ENCODE peak calls at places on chromosome 11, in ten cellular contexts. D is amniotic stem cell; Z is H9; K is T47D; G is EL; L is head of caudate nucleus; B is IMR-90; A is CD8-positive, alpha-beta memory T cell; M is stimulated activated CD8-positive, alpha-beta memory T cell treated with anti-CD3 and anti-CD28 coated beads, Interleukin-4, amount 100 ng/mL, for 1 hour; V is naive thymus-derived CD8-positive, alpha-beta T cell. U is an unnamed sample.

GRCh38 chr11:12696911-12697581 is 22.8 kb downstream of the TEAD1 start:
- DNase-seq in L (no peak), B (no peak), D (no peak), G (no peak), K (peak), Z (no peak), A (no peak), M (no peak), V (no peak), U (peak)

GRCh38 chr11:76614471-76615183 is 55.9 kb downstream of the LRRC32 start:
- DNase-seq in A (no peak), M (no peak), D (no peak), K (no peak), L (no peak), G (no peak), Z (no peak), V (no peak), B (no peak), U (no peak)

GRCh38 chr11:119641991-119642745 is 86.8 kb downstream of the NECTIN1 start:
- DNase-seq in D (no peak), Z (no peak), L (no peak), K (peak), V (no peak), G (peak), B (peak), M (no peak), A (no peak), U (no peak)

GRCh38 chr11:2942872-2943710 is 13.9 kb upstream of the PHLDA2 start:
- DNase-seq in G (no peak), D (no peak), M (no peak), B (no peak), A (no peak), V (no peak), K (no peak), L (no peak), Z (no peak), U (no peak)

GRCh38 chr11:128914216-128915147 is 23.3 kb downstream of the KCNJ5 start:
- DNase-seq in A (no peak), D (no peak), M (no peak), V (no peak), K (no peak), B (no peak), Z (no peak), G (no peak), L (no peak), U (no peak)

GRCh38 chr11:17760102-17761029 is 25.8 kb downstream of the KCNC1 start:
- DNase-seq in D (no peak), B (peak), Z (peak), K (peak), V (no peak), M (no peak), L (peak), A (no peak), G (peak), U (peak)

GRCh38 chr11:61111786-61112517 is 9.7 kb downstream of the CD5 start:
- DNase-seq in M (no peak), L (no peak), Z (no peak), B (no peak), D (no peak), K (no peak), A (no peak), V (peak), G (peak), U (no peak)

GRCh38 chr11:48210052-48210451 is 6.6 kb upstream of the OR4B1 start:
- DNase-seq in L (no peak), K (peak), G (peak), V (no peak), D (no peak), Z (peak), A (no peak), B (peak), M (no peak), U (no peak)

GRCh38 chr11:57638005-57638760 is 11.5 kb downstream of the YPEL4 start:
- DNase-seq in V (no peak), M (no peak), A (no peak), Z (peak), G (peak), K (peak), B (peak), L (peak), D (peak), U (no peak)

GRCh38 chr11:103433380-103433779 is 324.2 kb downstream of the DYNC2H1 start:
- DNase-seq in L (no peak), B (peak), M (no peak), D (peak), Z (no peak), V (no peak), G (peak), K (peak), A (no peak), U (no peak)

GRCh38 chr11:76839326-76839725 is 21.4 kb upstream of the ACER3 start:
- DNase-seq in D (no peak), G (no peak), L (no peak), V (no peak), M (no peak), K (no peak), Z (no peak), A (no peak), B (no peak), U (peak)

GRCh38 chr11:69350596-69350995 is 56.6 kb downstream of the MYEOV start:
- DNase-seq in D (no peak), Z (no peak), G (no peak), M (no peak), B (no peak), A (no peak), L (no peak), K (no peak), V (no peak), U (no peak)

GRCh38 chr11:116925050-116925449 is 87.6 kb upstream of the APOA1 start:
- DNase-seq in G (no peak), K (no peak), L (no peak), B (no peak), A (no peak), M (no peak), V (peak), Z (no peak), D (no peak), U (no peak)

GRCh38 chr11:69659591-69659990 is 15.6 kb downstream of the LTO1 start:
- DNase-seq in G (no peak), M (no peak), K (no peak), Z (no peak), D (no peak), A (no peak), V (no peak), L (no peak), B (no peak), U (peak)

GRCh38 chr11:86629070-86629706 is 43.2 kb downstream of the ME3 start:
- DNase-seq in D (no peak), M (no peak), Z (no peak), A (no peak), K (no peak), L (no peak), V (no peak), B (peak), G (no peak), U (no peak)

GRCh38 chr11:1435820-1436467 is 46.2 kb downstream of the BRSK2 start:
- DNase-seq in L (no peak), M (no peak), B (no peak), A (no peak), V (no peak), Z (peak), K (peak), D (no peak), G (no peak), U (no peak)

GRCh38 chr11:73141309-73142127 is 600 bp downstream of the FCHSD2 start:
- DNase-seq in M (peak), A (peak), Z (peak), V (peak), K (peak), B (peak), L (peak), D (peak), G (peak), U (peak)

GRCh38 chr11:130834886-130835285 is 81.4 kb downstream of the SNX19 start:
- DNase-seq in M (no peak), D (no peak), Z (no peak), L (no peak), V (no peak), G (no peak), B (no peak), K (no peak), A (no peak), U (no peak)

GRCh38 chr11:105398636-105399035 is 211.2 kb upstream of the GRIA4 start:
- DNase-seq in A (no peak), B (no peak), G (no peak), L (no peak), V (no peak), K (no peak), D (no peak), M (no peak), Z (no peak), U (no peak)

GRCh38 chr11:44960200-44960845 is 9.6 kb upstream of the TP53I11 start:
- DNase-seq in V (no peak), G (no peak), Z (no peak), B (no peak), D (no peak), A (no peak), L (no peak), M (no peak), K (no peak), U (no peak)

GRCh38 chr11:120568572-120569307 is 57.2 kb downstream of the GRIK4 start:
- DNase-seq in L (no peak), Z (no peak), M (no peak), G (no peak), V (no peak), D (no peak), A (no peak), B (no peak), K (no peak), U (no peak)

GRCh38 chr11:75283391-75283931 is 42.9 kb downstream of the TPBGL start:
- DNase-seq in K (no peak), V (no peak), B (no peak), M (no peak), D (no peak), L (no peak), A (no peak), G (no peak), Z (no peak), U (no peak)

GRCh38 chr11:47979378-47980092 is 824 bp upstream of the PTPRJ start:
- DNase-seq in L (no peak), V (no peak), Z (peak), B (no peak), A (no peak), K (peak), M (no peak), D (no peak), G (no peak), U (no peak)

GRCh38 chr11:44577231-44577834 is 11.9 kb downstream of the CD82 start:
- DNase-seq in B (no peak), M (no peak), A (no peak), Z (no peak), G (no peak), L (no peak), D (no peak), K (peak), V (no peak), U (no peak)

GRCh38 chr11:132439711-132440300 is 1069.4 kb downstream of the NTM start:
- DNase-seq in B (no peak), Z (no peak), V (no peak), M (no peak), D (no peak), K (no peak), L (no peak), A (no peak), G (peak), U (no peak)

GRCh38 chr11:1880746-1881441 is 10.8 kb downstream of the PRR33 start:
- DNase-seq in K (no peak), L (no peak), M (no peak), B (no peak), Z (no peak), D (no peak), A (no peak), V (no peak), G (no peak), U (peak)

GRCh38 chr11:112797072-112797471 is 164.1 kb upstream of the NCAM1 start:
- DNase-seq in K (peak), V (no peak), D (no peak), G (no peak), M (no peak), A (no peak), Z (peak), B (no peak), L (no peak), U (no peak)

GRCh38 chr11:17428261-17428660 is 39.8 kb upstream of the KCNJ11 start:
- DNase-seq in A (no peak), Z (no peak), L (no peak), B (no peak), G (no peak), K (no peak), V (no peak), M (no peak), D (no peak), U (no peak)

GRCh38 chr11:119970566-119970965 is 167.3 kb downstream of the TRIM29 start:
- DNase-seq in L (no peak), M (no peak), D (no peak), G (no peak), A (no peak), B (no peak), Z (no peak), V (no peak), K (no peak), U (no peak)

GRCh38 chr11:115222218-115222862 is 281.9 kb downstream of the CADM1 start:
- DNase-seq in A (no peak), K (no peak), L (no peak), D (no peak), M (no peak), V (no peak), Z (no peak), G (peak), B (peak), U (no peak)

U was measured in Caco-2.